ENCODE peak calls at places on chromosomes 6 and 20, in six cellular contexts. S is CD8-positive, alpha-beta T cell; M is neural crest cell; Z is epithelial cell of esophagus; I is adrenal gland; G is SK-N-SH. Q is an unnamed sample.

GRCh38 chr6:114249522-114249921 is 93.3 kb downstream of the HS3ST5 start:
- DNase-seq in S (no peak), M (no peak), Z (no peak), I (no peak), G (no peak), Q (no peak)

GRCh38 chr20:46434597-46434996 is 28.2 kb upstream of the ELMO2 start:
- DNase-seq in S (no peak), M (no peak), Z (no peak), I (peak; percentile 27), G (peak; percentile 53), Q (no peak)

GRCh38 chr6:99743647-99744046 is 137.0 kb downstream of the PRDM13 start:
- DNase-seq in S (no peak), M (no peak), Z (no peak), I (no peak), G (no peak), Q (no peak)

GRCh38 chr20:61804896-61805295 is 260.8 kb downstream of the TAF4 start:
- DNase-seq in S (no peak), M (no peak), Z (no peak), I (no peak), G (no peak), Q (no peak)

GRCh38 chr6:35794536-35795452 is 2.3 kb downstream of the CLPS start:
- DNase-seq in S (no peak), M (no peak), Z (no peak), I (no peak), G (no peak), Q (no peak)

GRCh38 chr20:9054176-9054575 is 14.7 kb upstream of the PLCB4 start:
- DNase-seq in S (no peak), M (no peak), Z (no peak), I (no peak), G (no peak), Q (no peak)

GRCh38 chr6:11325431-11325830 is 93.0 kb upstream of the NEDD9 start:
- DNase-seq in S (no peak), M (no peak), Z (no peak), I (no peak), G (no peak), Q (no peak)

GRCh38 chr6:125658759-125659431 is 90.5 kb upstream of the HEY2 start:
- DNase-seq in S (no peak), M (no peak), Z (peak; percentile 16), I (no peak), G (no peak), Q (no peak)

GRCh38 chr6:28743271-28743789 is 180.5 kb downstream of the TRIM27 start:
- DNase-seq in S (no peak), M (no peak), Z (no peak), I (no peak), G (no peak), Q (no peak)

GRCh38 chr6:40916816-40917215 is 122.2 kb downstream of the UNC5CL start:
- DNase-seq in S (no peak), M (no peak), Z (no peak), I (no peak), G (no peak), Q (no peak)

GRCh38 chr6:57222684-57223077 is 574 bp upstream of the RAB23 start:
- DNase-seq in S (no peak), M (no peak), Z (no peak), I (no peak), G (no peak), Q (no peak)

GRCh38 chr6:15574497-15574896 is 88.3 kb downstream of the DTNBP1 start:
- DNase-seq in S (no peak), M (no peak), Z (no peak), I (no peak), G (no peak), Q (no peak)

GRCh38 chr6:165034271-165034741 is 275.1 kb downstream of the C6orf118 start:
- DNase-seq in S (no peak), M (no peak), Z (peak; percentile 11), I (no peak), G (no peak), Q (no peak)

GRCh38 chr20:18001131-18001921 is 32.5 kb downstream of the MGME1 start:
- DNase-seq in S (no peak), M (no peak), Z (peak; percentile 98), I (peak; percentile 71), G (no peak), Q (no peak)

GRCh38 chr6:166529571-166529970 is 56.9 kb downstream of the RAMACL start:
- DNase-seq in S (no peak), M (no peak), Z (no peak), I (no peak), G (no peak), Q (no peak)

DNA sequence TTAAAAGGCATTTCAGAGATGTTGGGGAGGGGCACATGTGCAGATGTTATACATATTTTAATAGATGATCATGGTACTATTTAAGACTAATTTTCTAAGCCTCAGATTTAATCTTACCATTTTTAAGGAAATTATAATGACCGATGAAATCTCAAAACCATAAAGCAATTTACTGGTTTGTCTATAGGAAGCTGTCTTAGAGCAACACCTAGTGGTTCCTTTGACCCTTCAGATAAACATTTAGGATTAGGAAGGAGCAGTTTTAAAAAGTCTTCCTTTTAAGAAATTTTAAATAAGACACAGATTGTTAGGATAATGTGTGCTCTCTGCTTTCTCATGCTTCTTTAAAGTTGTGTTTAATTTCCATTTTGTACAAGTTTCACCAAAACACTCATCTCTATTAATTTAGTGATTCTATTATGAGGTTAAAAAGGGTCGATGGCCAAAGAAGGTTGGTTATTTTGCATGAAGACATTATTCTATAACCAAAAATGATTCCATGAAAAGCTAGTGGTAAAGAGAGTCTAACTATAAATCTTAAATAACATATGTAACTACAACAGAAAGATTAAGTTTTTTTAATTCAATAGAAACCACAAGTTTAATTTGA is 376.4 kb downstream of the HACE1 start:
- DNase-seq in S (no peak), M (no peak), Z (peak; percentile 40), I (no peak), G (peak; percentile 37), Q (no peak)
- TF ChIP-seq CTCF in S (no peak), M (peak; percentile 72), Z (peak; percentile 37), I (no peak), G (peak; percentile 49), Q (peak; percentile 66)

GRCh38 chr6:20717743-20718142 is 183.5 kb downstream of the CDKAL1 start:
- DNase-seq in S (no peak), M (no peak), Z (no peak), I (no peak), G (no peak), Q (no peak)

GRCh38 chr6:20719980-20720379 is 185.7 kb downstream of the CDKAL1 start:
- DNase-seq in S (no peak), M (no peak), Z (no peak), I (no peak), G (no peak), Q (no peak)

GRCh38 chr6:20716865-20717264 is 182.6 kb downstream of the CDKAL1 start:
- DNase-seq in S (no peak), M (no peak), Z (no peak), I (no peak), G (no peak), Q (no peak)

GRCh38 chr6:20722442-20722841 is 188.2 kb downstream of the CDKAL1 start:
- DNase-seq in S (no peak), M (no peak), Z (no peak), I (no peak), G (no peak), Q (no peak)

DNA sequence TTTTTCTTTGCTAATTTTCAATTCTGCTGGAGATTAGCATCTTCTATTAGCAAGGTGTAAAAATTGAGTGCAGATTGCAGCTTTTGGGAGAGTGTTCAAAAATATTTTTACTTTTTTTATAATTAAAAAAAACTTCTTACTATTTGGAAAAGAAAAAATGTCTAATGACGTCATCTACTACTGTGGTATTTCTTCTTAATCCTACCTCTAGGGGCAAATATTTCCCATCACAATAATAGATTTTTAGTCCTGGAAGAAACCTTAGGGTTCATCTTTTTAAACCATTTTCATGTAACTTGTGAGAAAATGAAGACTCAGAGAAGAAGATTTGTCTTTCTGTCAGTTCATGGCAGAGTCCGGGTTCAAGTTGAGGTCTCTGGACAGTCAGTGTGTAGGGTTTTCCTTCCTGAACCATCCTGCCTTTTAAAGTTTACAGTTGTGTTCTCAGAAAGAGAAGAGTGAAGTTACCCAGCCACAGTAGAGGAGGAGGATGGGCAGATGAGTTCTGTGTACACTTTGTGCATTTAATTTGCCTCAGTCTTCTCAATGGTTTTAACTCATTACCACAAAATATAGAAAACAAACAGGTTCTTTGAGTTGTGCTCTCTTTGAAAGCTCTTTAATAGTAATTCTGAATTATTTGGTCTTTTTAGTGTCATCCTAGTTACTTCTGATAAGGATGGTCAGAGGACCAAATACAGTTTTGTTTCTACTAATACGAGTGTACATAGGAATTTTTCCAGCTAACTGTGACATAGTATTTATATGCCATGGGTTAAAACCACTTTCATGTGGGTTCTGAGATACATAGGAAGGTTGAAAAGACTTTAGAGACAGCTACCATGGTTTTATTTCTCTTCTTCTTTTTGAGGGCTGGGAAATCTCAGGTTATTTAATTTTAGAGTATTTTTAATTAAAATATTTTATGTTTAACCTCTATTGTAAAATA is 184.7 kb downstream of the CDKAL1 start:
- DNase-seq in S (no peak), M (no peak), Z (no peak), I (no peak), G (no peak), Q (no peak)
- TF ChIP-seq CTCF in S (no peak), M (peak; percentile 39), Z (no peak), I (no peak), G (no peak), Q (no peak)

GRCh38 chr6:18681828-18682503 is 294.8 kb downstream of the RNF144B start:
- DNase-seq in S (no peak), M (no peak), Z (no peak), I (no peak), G (no peak), Q (no peak)

GRCh38 chr6:18684343-18684742 is 297.2 kb downstream of the RNF144B start:
- DNase-seq in S (no peak), M (no peak), Z (no peak), I (no peak), G (no peak), Q (no peak)

DNA sequence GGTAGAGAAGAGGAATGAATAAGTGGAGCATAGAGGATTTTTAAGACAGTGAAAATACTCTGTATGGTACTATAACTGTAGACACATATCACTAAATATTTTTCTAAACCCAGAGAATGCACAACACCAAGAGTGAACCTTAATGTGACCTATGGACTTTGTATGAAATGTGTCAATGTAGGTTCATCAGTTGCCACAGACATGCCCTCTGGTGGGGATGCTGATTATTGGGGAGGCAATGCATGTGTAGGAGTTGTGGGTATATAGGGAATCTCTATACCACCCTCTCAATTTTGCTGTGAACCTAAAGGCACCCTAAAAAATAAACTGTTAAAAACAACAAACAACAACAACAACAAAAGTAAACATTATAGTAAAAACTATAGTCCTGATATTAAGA is 293.7 kb downstream of the RNF144B start:
- DNase-seq in S (no peak), M (no peak), Z (peak; percentile 4), I (no peak), G (no peak), Q (no peak)
- TF ChIP-seq CTCF in S (no peak), M (no peak), Z (peak; percentile 25), I (no peak), G (peak; percentile 24), Q (no peak)

GRCh38 chr6:52552278-52552643 is 24.6 kb downstream of the TRAM2 start:
- DNase-seq in S (no peak), M (no peak), Z (peak; percentile 45), I (no peak), G (no peak), Q (no peak)

GRCh38 chr6:52550014-52550575 is 26.8 kb downstream of the TRAM2 start:
- DNase-seq in S (no peak), M (no peak), Z (no peak), I (no peak), G (no peak), Q (no peak)

GRCh38 chr6:52553158-52553557 is 23.7 kb downstream of the TRAM2 start:
- DNase-seq in S (no peak), M (no peak), Z (no peak), I (no peak), G (no peak), Q (no peak)

GRCh38 chr6:52553719-52554118 is 23.1 kb downstream of the TRAM2 start:
- DNase-seq in S (no peak), M (no peak), Z (no peak), I (no peak), G (no peak), Q (no peak)

GRCh38 chr6:52551483-52552277 is 25.2 kb downstream of the TRAM2 start:
- DNase-seq in S (no peak), M (peak; percentile 26), Z (peak; percentile 74), I (peak; percentile 26), G (peak; percentile 75), Q (peak; percentile 42)
- TF ChIP-seq CTCF in S (no peak), M (no peak), Z (no peak), I (no peak), G (peak; percentile 28), Q (no peak)